ENCODE peak calls at places on chromosomes 7 and 10, in eight cellular contexts. I is upper lobe of right lung, M is GM13976, K is fibroblast of lung, B is choroid plexus epithelial cell, C is AG10803, O is WTC11, V is coronary artery. A is an unnamed sample.

GRCh38 chr7:27134392-27134791 is 3.8 kb upstream of the HOXA4 start:
- DNase-seq in M (no peak), O (no peak), K (peak; percentile 98), I (no peak), C (peak; percentile 96), V (no peak), B (no peak), A (peak; percentile 87)

GRCh38 chr10:131167036-131167860 is 144.3 kb downstream of the TCERG1L start:
- DNase-seq in M (no peak), I (peak; percentile 47), C (no peak), K (no peak), V (peak; percentile 57), O (no peak), B (no peak), A (no peak)

GRCh38 chr10:58998924-58999713 is 177.3 kb upstream of the PHYHIPL start:
- DNase-seq in C (peak; percentile 35), B (peak; percentile 8), I (no peak), M (no peak), K (peak; percentile 53), O (no peak), V (peak; percentile 85), A (no peak)

GRCh38 chr7:26504417-26504816 is 212.8 kb downstream of the SNX10 start:
- DNase-seq in B (no peak), O (no peak), V (no peak), C (no peak), K (no peak), M (no peak), I (no peak), A (no peak)

GRCh38 chr10:70693619-70694286 is 21.4 kb downstream of the ADAMTS14 start:
- DNase-seq in I (no peak), O (no peak), K (peak; percentile 81), V (no peak), B (peak; percentile 27), M (no peak), C (peak; percentile 99), A (peak; percentile 94)

GRCh38 chr7:150631866-150632864 is at the start of gene GIMAP6:
- DNase-seq in C (no peak), K (no peak), O (no peak), I (no peak), B (no peak), V (no peak), M (peak; percentile 60), A (no peak)

GRCh38 chr10:133457100-133457841 is 3.5 kb downstream of the SCART1 start:
- DNase-seq in K (no peak), B (no peak), M (no peak), O (no peak), C (no peak), V (peak; percentile 67), I (no peak), A (no peak)

GRCh38 chr10:102729090-102730026 is 14.4 kb upstream of the WBP1L start:
- DNase-seq in O (peak; percentile 94), M (peak; percentile 81), I (peak; percentile 93), V (peak; percentile 90), C (peak; percentile 76), K (peak; percentile 73), B (peak; percentile 87), A (no peak)

GRCh38 chr7:2171855-2172254 is 60.9 kb downstream of the MAD1L1 start:
- DNase-seq in I (no peak), M (no peak), K (no peak), O (no peak), B (no peak), C (no peak), V (no peak), A (no peak)

GRCh38 chr10:60649485-60650271 is 128.6 kb upstream of the CDK1 start:
- DNase-seq in M (no peak), V (no peak), B (no peak), K (no peak), I (no peak), C (no peak), O (no peak), A (no peak)

GRCh38 chr10:70494536-70494935 is 16.0 kb downstream of the PALD1 start:
- DNase-seq in M (no peak), O (no peak), V (no peak), I (no peak), C (no peak), K (no peak), B (no peak), A (no peak)

GRCh38 chr7:132901241-132901640 is 180.6 kb downstream of the CHCHD3 start:
- DNase-seq in K (no peak), I (no peak), B (no peak), V (no peak), M (no peak), O (no peak), C (no peak), A (no peak)

GRCh38 chr10:28179490-28180099 is 123.3 kb downstream of the MPP7 start:
- DNase-seq in M (peak; percentile 42), I (no peak), K (peak; percentile 80), C (peak; percentile 73), V (no peak), O (no peak), B (peak; percentile 73), A (peak; percentile 52)

GRCh38 chr7:80724249-80724871 is 85.9 kb downstream of the CD36 start:
- DNase-seq in C (peak; percentile 99), K (peak; percentile 98), O (no peak), I (no peak), M (no peak), B (peak; percentile 74), V (no peak), A (peak; percentile 84)

GRCh38 chr10:80152820-80153219 is 20.3 kb downstream of the PLAC9 start:
- DNase-seq in I (no peak), C (no peak), B (no peak), M (no peak), V (no peak), K (no peak), O (no peak), A (no peak)
- TF ChIP-seq CTCF in I (no peak), C (no peak), B (no peak), M (no peak), V (no peak), K (no peak), O (no peak), A (no peak)

GRCh38 chr10:89741126-89741762 is 39.9 kb downstream of the KIF20B start:
- DNase-seq in V (no peak), O (peak; percentile 39), M (no peak), B (no peak), K (no peak), C (no peak), I (no peak), A (no peak)
- TF ChIP-seq CTCF in V (no peak), O (no peak), M (no peak), B (no peak), K (no peak), C (no peak), I (no peak), A (no peak)

GRCh38 chr10:86585726-86586048 is 64.1 kb upstream of the WAPL start:
- DNase-seq in K (no peak), V (no peak), M (no peak), C (no peak), I (no peak), B (no peak), O (no peak), A (no peak)
- TF ChIP-seq CTCF in K (no peak), V (no peak), M (no peak), C (no peak), I (no peak), B (no peak), O (no peak), A (no peak)

GRCh38 chr10:73075829-73076228 is 20.8 kb downstream of the P4HA1 start:
- DNase-seq in K (no peak), C (no peak), M (no peak), V (no peak), B (no peak), O (no peak), I (no peak), A (no peak)
- TF ChIP-seq CTCF in K (no peak), C (no peak), M (no peak), V (no peak), B (no peak), O (no peak), I (no peak), A (no peak)

DNA sequence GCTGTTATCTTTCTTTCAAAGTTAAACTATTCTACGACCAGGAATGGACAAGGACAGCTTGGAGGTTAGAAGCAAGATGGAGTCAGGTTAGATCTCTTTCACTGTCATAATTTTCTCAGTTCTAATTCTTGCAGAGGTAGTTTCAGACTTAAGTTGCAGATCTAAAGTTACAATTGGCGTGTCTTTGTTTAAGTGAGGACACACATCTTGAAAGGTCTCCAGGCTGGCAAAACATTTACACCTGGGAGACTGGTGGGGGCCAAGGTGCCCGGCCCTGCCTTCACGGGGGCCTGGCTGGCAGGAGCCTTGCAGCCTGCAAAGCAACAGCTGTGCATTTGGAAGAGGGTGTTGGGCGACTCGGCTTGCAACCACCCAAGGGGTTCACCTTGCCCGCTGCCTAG is 1.7 kb upstream of the DYNC2I1 start:
- DNase-seq in I (no peak), K (no peak), O (no peak), V (no peak), C (no peak), B (no peak), M (no peak), A (no peak)
- TF ChIP-seq CTCF in I (no peak), K (no peak), O (no peak), V (no peak), C (no peak), B (no peak), M (no peak), A (no peak)

GRCh38 chr7:141014523-141015395 is at the start of gene MRPS33:
- DNase-seq in O (peak; percentile 96), C (peak; percentile 94), V (peak; percentile 94), B (peak; percentile 97), M (peak; percentile 95), I (peak; percentile 97), K (peak; percentile 96), A (peak; percentile 86)
- TF ChIP-seq CTCF in O (no peak), C (peak; percentile 66), V (no peak), B (peak; percentile 50), M (peak; percentile 75), I (peak; percentile 39), K (peak; percentile 39), A (peak; percentile 75)

GRCh38 chr10:127922206-127922605 is 15.3 kb downstream of the PTPRE start:
- DNase-seq in V (peak; percentile 69), M (no peak), K (no peak), I (no peak), O (no peak), C (no peak), B (no peak), A (no peak)
- TF ChIP-seq CTCF in V (no peak), M (no peak), K (no peak), I (no peak), O (no peak), C (no peak), B (no peak), A (no peak)

GRCh38 chr10:84333864-84334451 is 5.6 kb downstream of the CCSER2 start:
- DNase-seq in O (no peak), V (no peak), B (peak; percentile 51), M (peak; percentile 44), I (no peak), K (peak; percentile 21), C (peak; percentile 30), A (no peak)

GRCh38 chr10:84331091-84331490 is 2.7 kb downstream of the CCSER2 start:
- DNase-seq in C (no peak), O (no peak), M (no peak), K (no peak), I (no peak), B (no peak), V (no peak), A (no peak)

GRCh38 chr10:84329094-84329611 is 764 bp downstream of the CCSER2 start:
- DNase-seq in I (no peak), C (peak; percentile 42), K (peak; percentile 51), O (no peak), M (peak; percentile 39), B (peak; percentile 67), V (no peak), A (no peak)

GRCh38 chr10:84329986-84330651 is 1.7 kb downstream of the CCSER2 start:
- DNase-seq in K (no peak), I (no peak), O (no peak), M (peak; percentile 32), C (no peak), B (no peak), V (no peak), A (no peak)

GRCh38 chr10:84328303-84329093 is at the start of gene CCSER2:
- DNase-seq in K (peak; percentile 94), B (peak; percentile 97), O (peak; percentile 99), C (peak; percentile 88), V (peak; percentile 97), I (peak; percentile 100), M (peak; percentile 99), A (peak; percentile 67)
- TF ChIP-seq CTCF in K (no peak), B (no peak), O (no peak), C (no peak), V (no peak), I (peak; percentile 14), M (no peak), A (no peak)

A was measured in AG09309.